ENCODE peak calls at places on chromosome 9, in eight cellular contexts. D is HFFc6, X is neural crest cell, S is ovary, Y is tibial nerve, C is psoas muscle, T is transverse colon, P is pancreas. K is an unnamed sample.

GRCh38 chr9:115264333-115264732 is 146.4 kb upstream of the TNC start:
- DNase-seq in D (no peak), X (no peak), S (no peak), Y (no peak), C (no peak), T (no peak), P (no peak), K (no peak)

GRCh38 chr9:131395027-131395744 is 1.3 kb downstream of the PRRC2B start:
- DNase-seq in D (peak), X (no peak), S (no peak), Y (no peak), C (no peak), T (peak), P (peak), K (no peak)

GRCh38 chr9:33778700-33779351 is 16.5 kb upstream of the PRSS3 start:
- DNase-seq in D (peak), X (peak), S (no peak), Y (no peak), C (no peak), T (peak), P (no peak), K (no peak)

GRCh38 chr9:76369583-76369982 is 24.6 kb downstream of the RFK start:
- DNase-seq in D (no peak), X (no peak), S (peak), Y (no peak), C (no peak), T (peak), P (no peak), K (no peak)

GRCh38 chr9:123131258-123131657 is 97.8 kb downstream of the GPR21 start:
- DNase-seq in D (peak), X (no peak), S (no peak), Y (no peak), C (no peak), T (no peak), P (no peak), K (no peak)

GRCh38 chr9:103700558-103700957 is 393.6 kb upstream of the SMC2 start:
- DNase-seq in D (no peak), X (no peak), S (no peak), Y (no peak), C (no peak), T (no peak), P (no peak), K (no peak)

GRCh38 chr9:13412323-13412722 is 132.8 kb upstream of the MPDZ start:
- DNase-seq in D (no peak), X (no peak), S (no peak), Y (no peak), C (no peak), T (no peak), P (no peak), K (no peak)

GRCh38 chr9:119458068-119458467 is 88.8 kb upstream of the BRINP1 start:
- DNase-seq in D (no peak), X (no peak), S (no peak), Y (no peak), C (no peak), T (no peak), P (no peak), K (no peak)

GRCh38 chr9:125061391-125061790 is 81.9 kb downstream of the SCAI start:
- DNase-seq in D (no peak), X (no peak), S (no peak), Y (no peak), C (no peak), T (no peak), P (no peak), K (no peak)

GRCh38 chr9:137459147-137459600 is at the start of gene NSMF:
- DNase-seq in D (peak), X (peak), S (peak), Y (peak), C (peak), T (peak), P (peak), K (peak)

GRCh38 chr9:16422114-16422513 is 448.4 kb downstream of the BNC2 start:
- DNase-seq in D (no peak), X (no peak), S (no peak), Y (no peak), C (no peak), T (no peak), P (no peak), K (no peak)

GRCh38 chr9:110546411-110546871 is 33.1 kb downstream of the SVEP1 start:
- DNase-seq in D (no peak), X (no peak), S (no peak), Y (no peak), C (peak), T (no peak), P (no peak), K (no peak)

GRCh38 chr9:82488702-82489578 is 500.4 kb downstream of the SPATA31D1 start:
- DNase-seq in D (peak), X (no peak), S (no peak), Y (no peak), C (no peak), T (no peak), P (no peak), K (peak)

GRCh38 chr9:137907776-137908175 is 30.2 kb downstream of the CACNA1B start:
- DNase-seq in D (no peak), X (no peak), S (no peak), Y (no peak), C (no peak), T (no peak), P (no peak), K (no peak)

GRCh38 chr9:69204869-69205268 is 30.8 kb downstream of the TJP2 start:
- DNase-seq in D (peak), X (no peak), S (no peak), Y (no peak), C (no peak), T (no peak), P (no peak), K (no peak)

GRCh38 chr9:126561582-126561981 is 52.1 kb upstream of the LMX1B start:
- DNase-seq in D (no peak), X (no peak), S (no peak), Y (no peak), C (no peak), T (no peak), P (no peak), K (no peak)

GRCh38 chr9:126809068-126809467 is 4.2 kb downstream of the ZBTB43 start:
- DNase-seq in D (no peak), X (no peak), S (no peak), Y (no peak), C (no peak), T (no peak), P (no peak), K (no peak)

GRCh38 chr9:70257991-70258691 is 637 bp upstream of the SMC5 start:
- DNase-seq in D (peak), X (peak), S (peak), Y (peak), C (no peak), T (peak), P (peak), K (no peak)

GRCh38 chr9:93094294-93095204 is 1.5 kb upstream of the CARD19 start:
- DNase-seq in D (no peak), X (no peak), S (peak), Y (no peak), C (peak), T (peak), P (peak), K (no peak)

GRCh38 chr9:136533775-136534157 is 12.1 kb downstream of the NOTCH1 start:
- DNase-seq in D (no peak), X (no peak), S (no peak), Y (no peak), C (no peak), T (peak), P (no peak), K (no peak)

GRCh38 chr9:135344915-135345500 is 134.6 kb upstream of the PPP1R26 start:
- DNase-seq in D (no peak), X (peak), S (no peak), Y (no peak), C (no peak), T (no peak), P (peak), K (no peak)
- TF ChIP-seq CTCF in D (no peak), X (no peak), S (no peak), Y (no peak), C (no peak), T (no peak), P (no peak), K (no peak)

DNA sequence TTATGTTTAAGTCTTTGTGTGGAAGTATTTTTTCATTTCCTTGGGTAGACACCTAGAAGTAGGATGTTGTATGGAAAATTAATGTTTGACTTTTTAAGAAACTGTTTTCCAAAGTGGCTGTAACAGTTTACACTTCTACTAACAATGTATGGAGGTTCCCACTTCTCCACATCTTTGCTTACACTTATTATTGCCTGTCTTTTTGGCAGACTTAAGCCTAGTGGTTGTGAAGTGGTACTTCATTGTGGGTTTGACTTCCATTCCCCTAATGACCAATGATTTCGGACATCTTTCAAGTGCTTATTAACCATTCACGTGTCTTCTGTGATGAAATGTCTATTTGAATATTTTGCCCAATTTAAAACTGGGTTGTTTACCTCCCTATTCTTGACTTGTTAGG is 91.5 kb upstream of the CDKN2B start:
- DNase-seq in D (no peak), X (no peak), S (no peak), Y (no peak), C (no peak), T (no peak), P (no peak), K (no peak)
- TF ChIP-seq CTCF in D (peak), X (peak), S (no peak), Y (no peak), C (no peak), T (no peak), P (no peak), K (no peak)

DNA sequence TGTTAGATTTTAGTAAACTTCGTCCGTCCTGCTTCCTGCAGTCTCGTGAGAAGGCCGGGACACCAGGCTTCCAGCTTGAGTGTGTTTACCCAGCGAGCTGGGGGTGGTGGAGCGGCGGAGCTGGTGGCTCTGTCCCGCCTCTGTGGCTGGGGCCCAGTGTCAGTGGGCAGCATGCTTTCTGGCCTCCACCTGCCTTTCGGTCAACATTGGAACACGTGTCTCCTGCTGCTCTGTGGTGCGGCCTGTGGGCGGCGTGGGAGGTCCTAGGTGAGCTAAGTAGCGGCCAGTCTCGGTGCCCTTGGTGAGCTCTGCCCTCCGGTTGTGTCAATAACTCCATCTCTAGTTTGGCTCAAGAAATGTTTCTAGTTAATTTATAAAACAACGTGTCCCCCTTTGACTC is 125.9 kb downstream of the GADD45G start:
- DNase-seq in D (no peak), X (no peak), S (peak), Y (no peak), C (no peak), T (no peak), P (peak), K (no peak)
- TF ChIP-seq CTCF in D (no peak), X (no peak), S (no peak), Y (no peak), C (no peak), T (no peak), P (no peak), K (no peak)

GRCh38 chr9:106479679-106480078 is 383.3 kb upstream of the ZNF462 start:
- DNase-seq in D (no peak), X (no peak), S (no peak), Y (no peak), C (no peak), T (no peak), P (no peak), K (no peak)
- TF ChIP-seq CTCF in D (no peak), X (no peak), S (no peak), Y (no peak), C (no peak), T (no peak), P (no peak), K (no peak)

GRCh38 chr9:77843088-77843985 is 188.3 kb downstream of the GNAQ start:
- DNase-seq in D (no peak), X (no peak), S (no peak), Y (no peak), C (no peak), T (no peak), P (no peak), K (no peak)

GRCh38 chr9:77844415-77844814 is 187.2 kb downstream of the GNAQ start:
- DNase-seq in D (no peak), X (no peak), S (no peak), Y (no peak), C (no peak), T (no peak), P (no peak), K (no peak)

GRCh38 chr9:77839459-77840140 is 191.5 kb upstream of the GNA14 start:
- DNase-seq in D (peak), X (no peak), S (no peak), Y (no peak), C (no peak), T (no peak), P (no peak), K (no peak)

GRCh38 chr9:77838986-77839385 is 190.9 kb upstream of the GNA14 start:
- DNase-seq in D (no peak), X (no peak), S (no peak), Y (no peak), C (no peak), T (no peak), P (no peak), K (no peak)

GRCh38 chr9:77841739-77842386 is 189.7 kb downstream of the GNAQ start:
- DNase-seq in D (no peak), X (no peak), S (no peak), Y (no peak), C (no peak), T (no peak), P (no peak), K (no peak)
- TF ChIP-seq CTCF in D (peak), X (no peak), S (peak), Y (peak), C (peak), T (no peak), P (no peak), K (peak)